ENCODE peak calls at places on chromosomes 11 and 22, in nine cellular contexts. One of them, this sample, is unnamed.

GRCh38 chr22:26047920-26048319 is 121.3 kb upstream of the SEZ6L start:
- DNase-seq in IMR-90: no peak
- DNase-seq in body of pancreas: no peak
- DNase-seq in transverse colon: no peak
- DNase-seq in gastrocnemius medialis: no peak
- DNase-seq in HCT116: no peak
- DNase-seq in esophagus squamous epithelium: no peak
- DNase-seq in suprapubic skin: no peak
- DNase-seq in K562: no peak
- DNase-seq in this sample: no peak

GRCh38 chr11:101436511-101437142 is 147.2 kb downstream of the TRPC6 start:
- DNase-seq in IMR-90: peak
- DNase-seq in body of pancreas: peak
- DNase-seq in transverse colon: peak
- DNase-seq in gastrocnemius medialis: no peak
- DNase-seq in HCT116: peak
- DNase-seq in esophagus squamous epithelium: no peak
- DNase-seq in suprapubic skin: no peak
- DNase-seq in K562: peak
- DNase-seq in this sample: peak

GRCh38 chr22:41825376-41825775 is 7.5 kb upstream of the SREBF2 start:
- DNase-seq in IMR-90: peak
- DNase-seq in body of pancreas: no peak
- DNase-seq in transverse colon: no peak
- DNase-seq in gastrocnemius medialis: no peak
- DNase-seq in HCT116: no peak
- DNase-seq in esophagus squamous epithelium: no peak
- DNase-seq in suprapubic skin: no peak
- DNase-seq in K562: no peak
- DNase-seq in this sample: no peak

GRCh38 chr11:93591247-93591898 is 48.2 kb upstream of the SMCO4 start:
- DNase-seq in IMR-90: peak
- DNase-seq in body of pancreas: no peak
- DNase-seq in transverse colon: no peak
- DNase-seq in gastrocnemius medialis: no peak
- DNase-seq in HCT116: peak
- DNase-seq in esophagus squamous epithelium: no peak
- DNase-seq in suprapubic skin: no peak
- DNase-seq in K562: no peak
- DNase-seq in this sample: no peak

GRCh38 chr11:61967924-61968757 is 707 bp upstream of the FTH1 start:
- DNase-seq in IMR-90: no peak
- DNase-seq in body of pancreas: no peak
- DNase-seq in transverse colon: peak
- DNase-seq in gastrocnemius medialis: no peak
- DNase-seq in HCT116: no peak
- DNase-seq in esophagus squamous epithelium: no peak
- DNase-seq in suprapubic skin: peak
- DNase-seq in K562: peak
- DNase-seq in this sample: peak

GRCh38 chr11:46353706-46354105 is 6.4 kb downstream of the DGKZ start:
- DNase-seq in IMR-90: peak
- DNase-seq in body of pancreas: no peak
- DNase-seq in transverse colon: no peak
- DNase-seq in gastrocnemius medialis: no peak
- DNase-seq in HCT116: no peak
- DNase-seq in esophagus squamous epithelium: no peak
- DNase-seq in suprapubic skin: no peak
- DNase-seq in K562: no peak
- DNase-seq in this sample: no peak

GRCh38 chr11:87176044-87176443 is 138.3 kb downstream of the TMEM135 start:
- DNase-seq in IMR-90: peak
- DNase-seq in body of pancreas: no peak
- DNase-seq in transverse colon: no peak
- DNase-seq in gastrocnemius medialis: no peak
- DNase-seq in HCT116: peak
- DNase-seq in esophagus squamous epithelium: no peak
- DNase-seq in suprapubic skin: no peak
- DNase-seq in K562: no peak
- DNase-seq in this sample: no peak

GRCh38 chr11:122650619-122651018 is 4.9 kb upstream of the UBASH3B start:
- DNase-seq in IMR-90: no peak
- DNase-seq in body of pancreas: no peak
- DNase-seq in transverse colon: no peak
- DNase-seq in gastrocnemius medialis: no peak
- DNase-seq in HCT116: no peak
- DNase-seq in esophagus squamous epithelium: no peak
- DNase-seq in suprapubic skin: no peak
- DNase-seq in K562: no peak
- DNase-seq in this sample: no peak

GRCh38 chr11:73141309-73142127 is 600 bp downstream of the FCHSD2 start:
- DNase-seq in IMR-90: peak
- DNase-seq in body of pancreas: peak
- DNase-seq in transverse colon: peak
- DNase-seq in gastrocnemius medialis: peak
- DNase-seq in HCT116: peak
- DNase-seq in esophagus squamous epithelium: no peak
- DNase-seq in suprapubic skin: peak
- DNase-seq in K562: peak
- DNase-seq in this sample: peak

GRCh38 chr11:130677486-130678153 is 229.2 kb downstream of the ADAMTS15 start:
- DNase-seq in IMR-90: peak
- DNase-seq in body of pancreas: peak
- DNase-seq in transverse colon: no peak
- DNase-seq in gastrocnemius medialis: no peak
- DNase-seq in HCT116: no peak
- DNase-seq in esophagus squamous epithelium: no peak
- DNase-seq in suprapubic skin: no peak
- DNase-seq in K562: no peak
- DNase-seq in this sample: no peak

GRCh38 chr11:120057595-120058581 is 80.0 kb downstream of the TRIM29 start:
- DNase-seq in IMR-90: no peak
- DNase-seq in body of pancreas: no peak
- DNase-seq in transverse colon: peak
- DNase-seq in gastrocnemius medialis: no peak
- DNase-seq in HCT116: peak
- DNase-seq in esophagus squamous epithelium: no peak
- DNase-seq in suprapubic skin: no peak
- DNase-seq in K562: no peak
- DNase-seq in this sample: no peak

DNA sequence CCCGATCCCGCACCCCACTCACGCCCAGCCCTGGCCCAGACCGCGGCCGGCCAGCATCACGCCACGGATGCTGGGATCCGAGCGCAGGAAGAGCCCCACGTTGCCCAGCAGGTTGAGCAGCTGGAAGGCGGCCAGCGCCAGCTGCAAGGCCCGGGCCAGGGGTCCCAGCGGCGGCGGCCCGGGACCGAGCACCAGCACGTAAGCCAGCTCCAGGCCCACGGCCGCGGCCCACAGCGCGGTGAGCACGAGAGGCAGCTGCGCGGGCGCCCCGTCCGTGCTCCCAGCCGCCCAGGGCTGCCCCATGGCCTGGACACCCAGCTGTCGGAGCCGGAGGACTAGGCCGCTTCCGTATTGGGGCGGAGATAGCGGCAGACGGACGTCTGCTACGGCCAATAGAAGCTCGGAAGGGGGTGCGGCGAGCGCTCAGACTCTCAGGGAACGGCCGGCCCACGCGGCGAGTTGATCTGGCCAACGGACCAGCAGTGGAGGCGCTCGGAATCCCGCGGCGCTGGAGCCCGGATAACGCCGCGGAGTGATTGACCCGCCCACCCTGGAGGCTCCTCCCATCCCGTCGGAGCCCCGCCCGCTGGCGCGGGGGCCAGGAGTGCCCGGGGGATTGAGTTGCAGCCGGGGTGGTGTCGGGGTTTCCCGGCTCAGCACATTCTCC is at the start of gene ZDHHC24:
- DNase-seq in IMR-90: peak
- DNase-seq in body of pancreas: peak
- DNase-seq in transverse colon: peak
- DNase-seq in gastrocnemius medialis: peak
- DNase-seq in HCT116: peak
- DNase-seq in esophagus squamous epithelium: peak
- DNase-seq in suprapubic skin: peak
- DNase-seq in K562: peak
- DNase-seq in this sample: peak
- TF ChIP-seq POLR2A in IMR-90: peak
- TF ChIP-seq POLR2A in body of pancreas: peak
- TF ChIP-seq POLR2A in transverse colon: peak
- TF ChIP-seq POLR2A in gastrocnemius medialis: peak
- TF ChIP-seq POLR2A in HCT116: peak
- TF ChIP-seq POLR2A in esophagus squamous epithelium: no peak
- TF ChIP-seq POLR2A in suprapubic skin: no peak
- TF ChIP-seq POLR2A in K562: peak
- TF ChIP-seq POLR2A in this sample: peak

DNA sequence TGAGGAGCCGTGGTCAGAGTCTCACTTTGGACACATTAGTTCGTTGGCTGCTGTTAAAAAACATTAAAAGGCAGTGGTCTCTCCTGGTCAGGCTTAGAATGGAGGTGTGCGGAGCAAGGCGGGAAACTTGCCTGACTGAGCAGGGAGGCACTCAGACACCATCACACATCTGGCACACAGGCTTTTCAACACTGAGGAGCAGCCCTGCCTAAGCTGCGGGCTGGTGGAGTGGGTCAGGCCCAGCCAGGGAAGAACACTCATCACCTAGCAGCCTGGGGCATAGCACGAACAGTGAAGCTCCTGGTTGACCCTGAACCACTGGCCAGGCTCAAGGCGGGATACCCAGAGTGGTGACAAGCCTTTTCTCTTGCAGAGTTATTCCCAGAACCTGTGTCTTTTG is 4.2 kb downstream of the KAT5 start:
- DNase-seq in IMR-90: no peak
- DNase-seq in body of pancreas: no peak
- DNase-seq in transverse colon: no peak
- DNase-seq in gastrocnemius medialis: no peak
- DNase-seq in HCT116: no peak
- DNase-seq in esophagus squamous epithelium: no peak
- DNase-seq in suprapubic skin: no peak
- DNase-seq in K562: no peak
- DNase-seq in this sample: no peak
- TF ChIP-seq POLR2A in IMR-90: no peak
- TF ChIP-seq POLR2A in body of pancreas: no peak
- TF ChIP-seq POLR2A in transverse colon: no peak
- TF ChIP-seq POLR2A in gastrocnemius medialis: no peak
- TF ChIP-seq POLR2A in HCT116: no peak
- TF ChIP-seq POLR2A in esophagus squamous epithelium: no peak
- TF ChIP-seq POLR2A in suprapubic skin: no peak
- TF ChIP-seq POLR2A in K562: peak
- TF ChIP-seq POLR2A in this sample: peak

GRCh38 chr11:65870307-65870658 is 2.3 kb downstream of the EFEMP2 start:
- DNase-seq in IMR-90: no peak
- DNase-seq in body of pancreas: peak
- DNase-seq in transverse colon: no peak
- DNase-seq in gastrocnemius medialis: no peak
- DNase-seq in HCT116: no peak
- DNase-seq in esophagus squamous epithelium: no peak
- DNase-seq in suprapubic skin: no peak
- DNase-seq in K562: no peak
- DNase-seq in this sample: no peak
- TF ChIP-seq POLR2A in IMR-90: no peak
- TF ChIP-seq POLR2A in body of pancreas: no peak
- TF ChIP-seq POLR2A in transverse colon: no peak
- TF ChIP-seq POLR2A in gastrocnemius medialis: no peak
- TF ChIP-seq POLR2A in HCT116: no peak
- TF ChIP-seq POLR2A in esophagus squamous epithelium: no peak
- TF ChIP-seq POLR2A in suprapubic skin: no peak
- TF ChIP-seq POLR2A in K562: no peak
- TF ChIP-seq POLR2A in this sample: no peak

GRCh38 chr11:206002-206384 is 1.2 kb downstream of the BET1L start:
- DNase-seq in IMR-90: no peak
- DNase-seq in body of pancreas: no peak
- DNase-seq in transverse colon: peak
- DNase-seq in gastrocnemius medialis: no peak
- DNase-seq in HCT116: no peak
- DNase-seq in esophagus squamous epithelium: no peak
- DNase-seq in suprapubic skin: peak
- DNase-seq in K562: no peak
- DNase-seq in this sample: no peak
- TF ChIP-seq POLR2A in IMR-90: peak
- TF ChIP-seq POLR2A in body of pancreas: no peak
- TF ChIP-seq POLR2A in transverse colon: no peak
- TF ChIP-seq POLR2A in gastrocnemius medialis: no peak
- TF ChIP-seq POLR2A in HCT116: no peak
- TF ChIP-seq POLR2A in esophagus squamous epithelium: no peak
- TF ChIP-seq POLR2A in suprapubic skin: no peak
- TF ChIP-seq POLR2A in K562: no peak
- TF ChIP-seq POLR2A in this sample: peak

GRCh38 chr11:10674991-10675440 is 18.5 kb downstream of the IRAG1 start:
- DNase-seq in IMR-90: no peak
- DNase-seq in body of pancreas: peak
- DNase-seq in transverse colon: no peak
- DNase-seq in gastrocnemius medialis: peak
- DNase-seq in HCT116: no peak
- DNase-seq in esophagus squamous epithelium: no peak
- DNase-seq in suprapubic skin: no peak
- DNase-seq in K562: no peak
- DNase-seq in this sample: no peak
- TF ChIP-seq POLR2A in IMR-90: no peak
- TF ChIP-seq POLR2A in body of pancreas: no peak
- TF ChIP-seq POLR2A in transverse colon: no peak
- TF ChIP-seq POLR2A in gastrocnemius medialis: no peak
- TF ChIP-seq POLR2A in HCT116: no peak
- TF ChIP-seq POLR2A in esophagus squamous epithelium: no peak
- TF ChIP-seq POLR2A in suprapubic skin: no peak
- TF ChIP-seq POLR2A in K562: no peak
- TF ChIP-seq POLR2A in this sample: no peak